ENCODE peak calls at places on chromosomes 1 and 21, in seven cellular contexts. S is MG63, I is GM23248, V is tibial nerve, J is astrocyte of the spinal cord, X is heart left ventricle, F is lower lobe of right lung. M is an unnamed sample.

GRCh38 chr21:40752125-40752524 is 94.8 kb downstream of the DSCAM start:
- DNase-seq in S (no peak), I (no peak), V (no peak), J (no peak), X (no peak), F (no peak), M (no peak)

GRCh38 chr21:37367758-37368535 is 1.4 kb downstream of the DYRK1A start:
- DNase-seq in S (peak; percentile 35), I (peak; percentile 83), V (no peak), J (peak; percentile 37), X (peak; percentile 82), F (peak; percentile 67), M (no peak)

GRCh38 chr1:182003953-182004586 is 57.4 kb downstream of the ZNF648 start:
- DNase-seq in S (no peak), I (no peak), V (peak; percentile 32), J (no peak), X (no peak), F (no peak), M (no peak)

GRCh38 chr21:44382536-44382935 is 29.1 kb downstream of the TRPM2 start:
- DNase-seq in S (no peak), I (no peak), V (no peak), J (no peak), X (no peak), F (no peak), M (no peak)

GRCh38 chr1:198472997-198473396 is 67.5 kb downstream of the ATP6V1G3 start:
- DNase-seq in S (no peak), I (no peak), V (no peak), J (no peak), X (no peak), F (no peak), M (no peak)

GRCh38 chr1:157240495-157241184 is 102.4 kb upstream of the ETV3 start:
- DNase-seq in S (no peak), I (no peak), V (no peak), J (no peak), X (no peak), F (peak; percentile 84), M (no peak)

GRCh38 chr1:59506952-59507351 is 210.1 kb downstream of the FGGY start:
- DNase-seq in S (peak; percentile 50), I (peak; percentile 86), V (no peak), J (peak; percentile 41), X (no peak), F (peak; percentile 61), M (peak; percentile 18)

GRCh38 chr1:235858784-235859183 is 7.9 kb downstream of the LYST start:
- DNase-seq in S (no peak), I (no peak), V (no peak), J (no peak), X (no peak), F (no peak), M (no peak)

GRCh38 chr1:169928438-169929209 is 34.9 kb upstream of the SCYL3 start:
- DNase-seq in S (no peak), I (peak; percentile 69), V (no peak), J (peak; percentile 70), X (no peak), F (no peak), M (no peak)

GRCh38 chr1:63663301-63663700 is 70.1 kb downstream of the PGM1 start:
- DNase-seq in S (peak; percentile 42), I (peak; percentile 73), V (no peak), J (peak; percentile 39), X (no peak), F (no peak), M (peak; percentile 39)

GRCh38 chr1:169586395-169587255 is at the start of gene F5:
- DNase-seq in S (peak; percentile 68), I (peak; percentile 69), V (peak; percentile 25), J (peak; percentile 52), X (peak; percentile 83), F (peak; percentile 86), M (no peak)

GRCh38 chr1:32759997-32760623 is 57.0 kb downstream of the YARS1 start:
- DNase-seq in S (peak; percentile 42), I (no peak), V (no peak), J (peak; percentile 49), X (no peak), F (peak; percentile 96), M (no peak)

GRCh38 chr1:63112155-63112914 is 210.0 kb upstream of the FOXD3 start:
- DNase-seq in S (peak; percentile 28), I (peak; percentile 87), V (no peak), J (peak; percentile 96), X (no peak), F (no peak), M (no peak)

GRCh38 chr1:210777914-210778313 is 356.0 kb downstream of the KCNH1 start:
- DNase-seq in S (no peak), I (no peak), V (no peak), J (no peak), X (no peak), F (no peak), M (no peak)

DNA sequence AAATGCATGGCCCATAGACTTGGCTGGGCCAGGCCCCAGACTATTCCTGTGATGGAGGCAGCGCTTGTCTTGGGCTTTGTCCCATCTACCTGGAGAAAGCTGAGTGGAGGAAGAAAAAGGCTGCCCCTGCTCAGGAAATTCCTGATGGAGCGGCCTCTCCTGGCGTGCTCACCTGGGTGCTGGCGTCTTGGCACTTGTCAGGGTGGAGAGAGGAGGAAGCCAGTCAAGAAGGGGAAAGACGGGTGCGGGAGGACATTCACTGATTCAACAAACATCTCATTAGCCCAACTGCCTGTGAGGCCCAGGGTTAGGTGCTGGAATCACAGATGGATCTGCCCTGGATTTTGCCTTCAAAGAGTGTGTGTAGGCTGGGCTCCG is 16.1 kb downstream of the ALPL start:
- DNase-seq in S (no peak), I (no peak), V (no peak), J (no peak), X (no peak), F (no peak), M (no peak)
- H3K4me3 ChIP-seq in S (no peak overlapping the region), I (no peak overlapping the region), V (no peak overlapping the region), J (no peak overlapping the region), X (no peak overlapping the region), F (no peak overlapping the region), M (no peak overlapping the region)

DNA sequence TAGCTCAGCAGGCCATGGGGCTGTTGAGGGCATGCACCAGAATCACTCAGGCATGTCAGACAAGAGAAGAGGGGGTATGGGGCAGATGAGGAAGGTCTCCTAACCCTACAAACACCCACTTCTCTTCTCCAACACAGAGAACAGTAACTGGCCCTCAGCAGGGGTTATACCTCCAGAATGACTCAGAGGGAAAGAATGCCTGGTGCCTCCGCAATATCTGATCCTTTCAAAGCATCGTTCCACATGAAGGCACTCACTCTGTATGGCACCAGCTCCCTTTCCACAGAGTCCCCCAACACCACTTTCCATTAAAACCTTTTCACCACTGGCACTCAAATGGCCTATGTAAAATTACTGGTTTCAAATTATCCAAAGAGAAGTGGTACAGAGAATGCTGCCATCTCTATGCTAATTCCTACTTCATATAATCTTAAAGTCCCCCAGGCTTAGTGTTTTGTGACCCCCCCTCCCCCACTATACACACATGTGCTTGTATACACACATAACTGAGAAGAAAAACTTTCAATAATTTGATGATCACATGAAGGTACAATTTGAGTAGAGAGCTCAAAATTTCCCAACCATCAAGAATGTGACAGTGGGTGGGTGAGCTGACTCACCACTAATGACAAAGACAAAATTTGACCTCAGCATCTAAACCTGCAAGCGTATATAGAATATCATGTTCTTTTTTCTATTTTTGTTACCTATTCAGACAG is 91.5 kb downstream of the SIPA1L2 start:
- DNase-seq in S (peak; percentile 41), I (peak; percentile 70), V (no peak), J (peak; percentile 65), X (no peak), F (no peak), M (no peak)
- H3K4me3 ChIP-seq in S (no peak overlapping the region), I (no peak overlapping the region), V (no peak overlapping the region), J (no peak overlapping the region), X (no peak overlapping the region), F (no peak overlapping the region), M (no peak overlapping the region)

GRCh38 chr1:36481771-36482723 is 666 bp downstream of the CSF3R start:
- DNase-seq in S (no peak), I (no peak), V (no peak), J (no peak), X (no peak), F (no peak), M (no peak)
- H3K4me3 ChIP-seq in S (no peak overlapping the region), I (no peak overlapping the region), V (peak overlapping the region; percentile 0), J (no peak overlapping the region), X (peak overlapping the region; percentile 43), F (peak overlapping the region; percentile 56), M (no peak overlapping the region)

GRCh38 chr1:902802-903201 is 20.9 kb upstream of the SAMD11 start:
- DNase-seq in S (no peak), I (no peak), V (peak; percentile 11), J (no peak), X (no peak), F (peak; percentile 42), M (no peak)

GRCh38 chr1:904271-904950 is 19.3 kb upstream of the SAMD11 start:
- DNase-seq in S (peak; percentile 81), I (peak; percentile 89), V (peak; percentile 58), J (peak; percentile 81), X (peak; percentile 91), F (peak; percentile 88), M (no peak)

GRCh38 chr1:903305-903704 is 20.4 kb upstream of the SAMD11 start:
- DNase-seq in S (no peak), I (no peak), V (peak; percentile 6), J (no peak), X (no peak), F (no peak), M (no peak)

GRCh38 chr1:905071-905749 is 18.5 kb upstream of the SAMD11 start:
- DNase-seq in S (no peak), I (peak; percentile 72), V (peak; percentile 12), J (no peak), X (peak; percentile 86), F (peak; percentile 63), M (no peak)

GRCh38 chr1:903721-904270 is 19.9 kb upstream of the SAMD11 start:
- DNase-seq in S (no peak), I (no peak), V (no peak), J (no peak), X (peak; percentile 59), F (peak; percentile 43), M (no peak)
- H3K4me3 ChIP-seq in S (peak overlapping the region; percentile 50), I (peak overlapping the region; percentile 83), V (peak overlapping the region; percentile 48), J (peak overlapping the region; percentile 12), X (peak overlapping the region; percentile 53), F (peak overlapping the region; percentile 50), M (peak overlapping the region; percentile 48)

M was measured in BJ.